ENCODE peak calls at places on chromosomes 12 and 14, in seven cellular contexts. X is breast epithelium, Q is mesendoderm, M is pancreas, N is tibial artery, C is ovary, Z is colonic mucosa. S is an unnamed sample.

GRCh38 chr12:91990525-91990924 is 155.1 kb downstream of the BTG1 start:
- DNase-seq in M (no peak), Z (no peak), N (no peak), Q (no peak), C (no peak), X (no peak), S (no peak)

GRCh38 chr14:68268197-68268596 is 448.6 kb downstream of the RAD51B start:
- DNase-seq in Z (no peak), X (no peak), Q (no peak), C (no peak), N (no peak), M (no peak), S (no peak)

GRCh38 chr14:74299061-74299545 is 3.6 kb downstream of the ABCD4 start:
- DNase-seq in C (no peak), N (no peak), X (no peak), M (no peak), Z (peak; percentile 29), Q (peak; percentile 63), S (no peak)

GRCh38 chr12:124904306-124905098 is 9.9 kb downstream of the UBC start:
- DNase-seq in C (peak; percentile 92), N (peak; percentile 95), X (peak; percentile 82), Z (peak; percentile 86), M (peak; percentile 61), Q (peak; percentile 68), S (peak; percentile 90)

GRCh38 chr14:47948981-47949380 is 273.6 kb upstream of the MDGA2 start:
- DNase-seq in Q (peak; percentile 5), Z (no peak), X (no peak), N (no peak), C (no peak), M (no peak), S (no peak)

GRCh38 chr12:122126713-122127597 is 47.1 kb downstream of the IL31 start:
- DNase-seq in X (no peak), C (no peak), Q (peak; percentile 24), N (no peak), M (no peak), Z (no peak), S (peak; percentile 86)

GRCh38 chr14:56161658-56162057 is 43.4 kb downstream of the PELI2 start:
- DNase-seq in Q (no peak), M (no peak), X (no peak), N (no peak), Z (no peak), C (no peak), S (no peak)

GRCh38 chr12:16027012-16027411 is 115.9 kb downstream of the DERA start:
- DNase-seq in Z (no peak), X (no peak), N (no peak), M (no peak), C (no peak), Q (no peak), S (no peak)

GRCh38 chr14:22095845-22096510 is 422.4 kb upstream of the OR4E1 start:
- DNase-seq in Z (no peak), X (no peak), Q (no peak), N (no peak), C (no peak), M (no peak), S (no peak)

GRCh38 chr12:108890208-108890607 is 10.3 kb downstream of the DAO start:
- DNase-seq in X (no peak), N (no peak), C (no peak), M (no peak), Z (no peak), Q (peak; percentile 37), S (no peak)

GRCh38 chr14:101188571-101188915 is 285.0 kb upstream of the RTL1 start:
- DNase-seq in N (no peak), Q (no peak), Z (peak; percentile 8), X (peak; percentile 7), M (no peak), C (no peak), S (no peak)

GRCh38 chr12:119410396-119410795 is 75.9 kb downstream of the CCDC60 start:
- DNase-seq in M (no peak), Q (peak; percentile 91), C (no peak), N (no peak), X (no peak), Z (no peak), S (no peak)

GRCh38 chr14:24315807-24316596 is 4.7 kb downstream of the LTB4R start:
- DNase-seq in M (no peak), N (no peak), X (no peak), Q (peak; percentile 57), C (peak; percentile 68), Z (peak; percentile 73), S (peak; percentile 79)

GRCh38 chr14:36443374-36443773 is 76.7 kb downstream of the NKX2-1 start:
- DNase-seq in Q (no peak), N (no peak), C (no peak), X (no peak), Z (no peak), M (no peak), S (no peak)

GRCh38 chr12:12534975-12535374 is 27.7 kb downstream of the DUSP16 start:
- DNase-seq in M (peak; percentile 38), X (no peak), Z (no peak), C (no peak), Q (no peak), N (no peak), S (no peak)

GRCh38 chr12:6089041-6089823 is 35.2 kb downstream of the VWF start:
- DNase-seq in N (peak; percentile 17), C (no peak), Q (peak; percentile 75), M (no peak), Z (no peak), X (peak; percentile 42), S (peak; percentile 32)

DNA sequence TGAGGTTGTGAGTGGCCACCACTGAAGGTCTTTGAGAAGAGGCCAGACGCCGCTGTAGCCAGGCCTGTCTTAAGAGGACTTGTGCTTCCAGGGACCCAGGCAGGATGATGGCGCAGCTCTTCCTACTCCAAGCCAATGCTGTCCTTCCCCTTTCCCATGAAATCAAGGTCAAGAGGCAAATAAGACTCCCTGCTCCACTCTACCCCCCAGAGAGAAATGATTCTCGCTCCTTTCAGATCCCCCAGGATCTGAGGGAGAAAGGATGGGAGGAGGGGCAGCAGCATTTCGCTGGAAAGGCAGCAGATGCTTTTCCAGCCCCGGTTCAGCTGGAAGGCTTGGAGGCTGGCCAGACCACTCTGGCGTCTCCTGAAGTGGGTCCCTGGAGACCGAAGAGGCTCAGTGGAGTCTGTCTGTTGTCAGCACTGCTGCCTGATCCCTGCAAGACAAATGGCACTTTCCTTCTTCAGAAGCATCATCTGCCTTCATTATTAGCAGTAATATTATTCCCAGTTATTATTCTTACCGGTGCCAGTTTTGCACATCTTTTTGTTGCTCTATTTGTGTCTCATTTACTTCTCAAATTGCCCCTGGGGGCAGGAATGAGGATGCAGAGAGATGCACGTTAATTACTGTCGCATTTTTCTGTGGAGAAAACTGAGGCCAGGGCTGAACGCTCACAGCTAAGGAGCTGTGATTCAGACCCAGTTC is 51.4 kb downstream of the C14orf132 start:
- DNase-seq in M (no peak), X (no peak), C (peak; percentile 69), Z (peak; percentile 57), N (peak; percentile 48), Q (no peak), S (no peak)
- H3K4me1 ChIP-seq in M (no peaks in the 10 kb centered on the region), X (no peaks in the 10 kb centered on the region), C (peaks cover 3% of the 10 kb centered on the region), Z (no peaks in the 10 kb centered on the region), N (peaks cover 7% of the 10 kb centered on the region), Q (no peaks in the 10 kb centered on the region), S (no peaks in the 10 kb centered on the region)

DNA sequence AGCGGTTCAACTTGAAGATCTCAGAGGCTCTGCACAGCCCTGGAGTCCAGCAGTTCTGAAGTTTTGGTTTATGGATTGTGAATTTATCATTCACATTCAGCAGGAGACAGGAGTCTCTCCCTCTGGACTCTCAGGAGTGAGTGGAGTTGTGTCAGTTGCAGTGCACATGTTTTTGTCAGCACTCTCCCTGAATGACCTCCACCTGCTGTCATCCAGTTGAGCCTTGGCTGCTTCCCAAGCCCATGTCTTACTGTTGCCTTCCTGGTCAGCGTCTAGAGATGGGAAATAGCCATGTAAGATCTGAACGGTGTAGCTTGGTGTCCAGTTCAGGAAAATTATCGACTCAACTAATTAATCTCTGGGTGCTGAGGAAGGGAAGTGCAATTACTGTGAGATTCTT is 133.2 kb downstream of the PRKCH start:
- DNase-seq in Z (no peak), X (no peak), C (no peak), N (no peak), Q (no peak), M (peak; percentile 49), S (peak; percentile 23)
- H3K4me1 ChIP-seq in Z (no peaks in the 10 kb centered on the region), X (no peaks in the 10 kb centered on the region), C (no peaks in the 10 kb centered on the region), N (no peaks in the 10 kb centered on the region), Q (no peaks in the 10 kb centered on the region), M (no peaks in the 10 kb centered on the region), S (no peaks in the 10 kb centered on the region)

GRCh38 chr12:14931359-14931758 is 7.0 kb downstream of the ERP27 start:
- DNase-seq in N (no peak), C (no peak), X (no peak), Z (no peak), M (no peak), Q (no peak), S (no peak)

GRCh38 chr12:14927267-14927666 is 11.1 kb downstream of the ERP27 start:
- DNase-seq in Q (no peak), M (no peak), N (no peak), X (no peak), C (no peak), Z (no peak), S (no peak)

GRCh38 chr12:14931791-14932560 is 6.4 kb downstream of the ERP27 start:
- DNase-seq in C (no peak), Q (no peak), Z (no peak), M (no peak), N (no peak), X (no peak), S (no peak)

GRCh38 chr12:14930299-14930698 is 8.0 kb downstream of the ERP27 start:
- DNase-seq in X (no peak), Q (no peak), M (no peak), N (no peak), C (no peak), Z (no peak), S (no peak)

DNA sequence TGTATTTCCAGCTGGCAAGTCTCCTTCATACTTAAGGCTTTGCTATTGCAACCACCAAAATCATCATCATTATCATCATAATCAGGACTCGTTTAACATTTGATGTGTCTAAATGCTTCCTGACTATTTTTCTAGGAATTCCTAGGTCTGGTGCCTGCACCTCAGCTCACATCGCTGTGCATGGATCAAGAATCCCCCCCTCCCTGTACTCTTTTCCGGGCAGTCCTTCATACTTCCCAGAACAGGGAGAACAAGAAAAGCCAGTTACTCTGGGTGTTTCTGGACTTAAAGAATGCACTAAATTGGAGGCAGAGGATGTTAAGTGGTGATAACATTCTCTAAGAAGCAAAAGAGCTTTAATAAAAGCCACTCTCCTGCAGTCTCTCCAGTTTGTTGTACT is 9.4 kb downstream of the ERP27 start:
- DNase-seq in X (peak; percentile 49), C (no peak), M (no peak), Q (peak; percentile 91), N (no peak), Z (peak; percentile 41), S (no peak)
- H3K4me1 ChIP-seq in X (peaks cover 4% of the 10 kb centered on the region), C (peaks cover 2% of the 10 kb centered on the region), M (peaks cover 56% of the 10 kb centered on the region), Q (no peaks in the 10 kb centered on the region), N (peaks cover 8% of the 10 kb centered on the region), Z (no peaks in the 10 kb centered on the region), S (no peaks in the 10 kb centered on the region)

DNA sequence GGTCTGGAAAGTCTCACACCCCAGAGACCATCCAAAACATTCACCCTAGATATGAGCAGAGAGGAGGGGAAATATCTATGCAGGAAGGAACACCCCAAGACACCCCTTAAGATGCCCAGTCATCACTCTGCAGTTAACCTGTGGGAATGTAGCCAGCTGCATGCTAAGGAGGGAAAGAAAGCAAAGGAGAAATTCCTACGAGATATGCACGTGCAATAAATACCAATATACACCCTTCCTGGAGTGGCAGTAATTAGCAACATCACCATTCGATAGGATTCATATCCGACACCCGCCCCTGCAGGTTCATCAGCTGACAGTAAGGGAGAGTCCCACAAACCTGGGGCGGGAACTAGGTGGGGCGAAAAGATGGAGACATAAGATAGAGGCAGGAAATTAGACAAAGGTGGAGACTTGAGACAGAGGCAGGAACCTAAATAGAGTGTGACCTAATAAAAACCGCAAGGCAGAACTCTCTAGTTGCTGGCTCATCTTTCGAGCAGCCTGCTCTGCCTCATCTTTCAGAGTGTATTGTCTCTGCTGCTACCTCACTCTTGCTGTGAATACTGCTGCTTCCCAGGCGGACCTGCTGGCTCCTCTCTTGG is 51.5 kb downstream of the PLEKHG3 start:
- DNase-seq in X (no peak), Z (peak; percentile 78), M (peak; percentile 12), N (no peak), Q (no peak), C (peak; percentile 13), S (no peak)
- H3K4me1 ChIP-seq in X (no peaks in the 10 kb centered on the region), Z (peaks cover 8% of the 10 kb centered on the region), M (peaks cover 44% of the 10 kb centered on the region), N (peaks cover 24% of the 10 kb centered on the region), Q (peaks cover 21% of the 10 kb centered on the region), C (peaks cover 11% of the 10 kb centered on the region), S (no peaks in the 10 kb centered on the region)

S was measured in right lobe of liver.